ENCODE peak calls at places on chromosomes 7 and 10, in six cellular contexts. One of them, this sample, is unnamed.

GRCh38 chr10:34696423-34696822 is 118.7 kb downstream of the PARD3 start:
- DNase-seq in fibroblast of lung: peak; percentile 70
- DNase-seq in lung: no peak
- DNase-seq in mesenchymal stem cell: peak; percentile 42
- DNase-seq in pancreas: no peak
- DNase-seq in brain microvascular endothelial cell: peak; percentile 42
- DNase-seq in this sample: peak; percentile 42

GRCh38 chr7:1912472-1913289 is 242.6 kb downstream of the ELFN1 start:
- DNase-seq in brain microvascular endothelial cell: peak; percentile 92
- DNase-seq in pancreas: peak; percentile 46
- DNase-seq in lung: no peak
- DNase-seq in mesenchymal stem cell: peak; percentile 72
- DNase-seq in fibroblast of lung: peak; percentile 84
- DNase-seq in this sample: no peak

GRCh38 chr7:40306596-40306995 is 171.8 kb downstream of the SUGCT start:
- DNase-seq in lung: no peak
- DNase-seq in fibroblast of lung: peak; percentile 46
- DNase-seq in mesenchymal stem cell: peak; percentile 41
- DNase-seq in brain microvascular endothelial cell: peak; percentile 70
- DNase-seq in pancreas: no peak
- DNase-seq in this sample: no peak

GRCh38 chr10:95792874-95793285 is 36.9 kb downstream of the ENTPD1 start:
- DNase-seq in lung: no peak
- DNase-seq in mesenchymal stem cell: no peak
- DNase-seq in brain microvascular endothelial cell: peak; percentile 67
- DNase-seq in pancreas: no peak
- DNase-seq in fibroblast of lung: peak; percentile 43
- DNase-seq in this sample: no peak

GRCh38 chr10:120989996-120990395 is 138.8 kb downstream of the WDR11 start:
- DNase-seq in fibroblast of lung: no peak
- DNase-seq in brain microvascular endothelial cell: no peak
- DNase-seq in mesenchymal stem cell: no peak
- DNase-seq in lung: peak; percentile 25
- DNase-seq in pancreas: no peak
- DNase-seq in this sample: no peak

GRCh38 chr10:16644146-16644545 is 122.5 kb upstream of the C1QL3 start:
- DNase-seq in fibroblast of lung: peak; percentile 41
- DNase-seq in lung: no peak
- DNase-seq in mesenchymal stem cell: peak; percentile 56
- DNase-seq in brain microvascular endothelial cell: peak; percentile 19
- DNase-seq in pancreas: no peak
- DNase-seq in this sample: peak; percentile 45

GRCh38 chr7:116786791-116787443 is 75.5 kb upstream of the CAPZA2 start:
- DNase-seq in fibroblast of lung: peak; percentile 43
- DNase-seq in pancreas: no peak
- DNase-seq in brain microvascular endothelial cell: peak; percentile 41
- DNase-seq in mesenchymal stem cell: peak; percentile 33
- DNase-seq in lung: no peak
- DNase-seq in this sample: no peak

GRCh38 chr10:18886102-18886501 is 162.5 kb upstream of the MALRD1 start:
- DNase-seq in brain microvascular endothelial cell: no peak
- DNase-seq in pancreas: no peak
- DNase-seq in lung: no peak
- DNase-seq in mesenchymal stem cell: peak; percentile 26
- DNase-seq in fibroblast of lung: peak; percentile 56
- DNase-seq in this sample: no peak

GRCh38 chr7:32206987-32207386 is 136.8 kb upstream of the PDE1C start:
- DNase-seq in fibroblast of lung: peak; percentile 1
- DNase-seq in mesenchymal stem cell: peak; percentile 36
- DNase-seq in pancreas: no peak
- DNase-seq in brain microvascular endothelial cell: peak; percentile 17
- DNase-seq in lung: no peak
- DNase-seq in this sample: no peak

GRCh38 chr10:86411281-86411841 is 44.8 kb upstream of the GRID1 start:
- DNase-seq in fibroblast of lung: peak; percentile 36
- DNase-seq in brain microvascular endothelial cell: peak; percentile 94
- DNase-seq in mesenchymal stem cell: peak; percentile 93
- DNase-seq in lung: no peak
- DNase-seq in pancreas: no peak
- DNase-seq in this sample: no peak

GRCh38 chr7:138565451-138566114 is 105.5 kb downstream of the TRIM24 start:
- DNase-seq in fibroblast of lung: peak; percentile 67
- DNase-seq in pancreas: no peak
- DNase-seq in brain microvascular endothelial cell: peak; percentile 62
- DNase-seq in mesenchymal stem cell: peak; percentile 36
- DNase-seq in lung: no peak
- DNase-seq in this sample: no peak

GRCh38 chr10:85645097-85645496 is 721.5 kb downstream of the GRID1 start:
- DNase-seq in lung: no peak
- DNase-seq in brain microvascular endothelial cell: no peak
- DNase-seq in pancreas: no peak
- DNase-seq in fibroblast of lung: no peak
- DNase-seq in mesenchymal stem cell: peak; percentile 14
- DNase-seq in this sample: no peak

GRCh38 chr7:149369497-149369896 is 91.4 kb downstream of the ZNF777 start:
- DNase-seq in pancreas: no peak
- DNase-seq in lung: no peak
- DNase-seq in mesenchymal stem cell: no peak
- DNase-seq in fibroblast of lung: no peak
- DNase-seq in brain microvascular endothelial cell: no peak
- DNase-seq in this sample: no peak

GRCh38 chr7:4159761-4160554 is 522.1 kb upstream of the FOXK1 start:
- DNase-seq in mesenchymal stem cell: no peak
- DNase-seq in lung: no peak
- DNase-seq in pancreas: no peak
- DNase-seq in fibroblast of lung: no peak
- DNase-seq in brain microvascular endothelial cell: no peak
- DNase-seq in this sample: peak; percentile 55

GRCh38 chr10:132708441-132708840 is 77.5 kb downstream of the NKX6-2 start:
- DNase-seq in lung: no peak
- DNase-seq in brain microvascular endothelial cell: no peak
- DNase-seq in mesenchymal stem cell: no peak
- DNase-seq in pancreas: peak; percentile 36
- DNase-seq in fibroblast of lung: no peak
- DNase-seq in this sample: no peak

GRCh38 chr7:33841658-33842057 is 63.7 kb upstream of the BMPER start:
- DNase-seq in mesenchymal stem cell: peak; percentile 70
- DNase-seq in brain microvascular endothelial cell: peak; percentile 21
- DNase-seq in fibroblast of lung: peak; percentile 31
- DNase-seq in lung: no peak
- DNase-seq in pancreas: no peak
- DNase-seq in this sample: no peak

GRCh38 chr10:112960151-112960681 is 10.2 kb downstream of the TCF7L2 start:
- DNase-seq in pancreas: no peak
- DNase-seq in lung: no peak
- DNase-seq in fibroblast of lung: no peak
- DNase-seq in brain microvascular endothelial cell: peak; percentile 40
- DNase-seq in mesenchymal stem cell: peak; percentile 47
- DNase-seq in this sample: no peak

GRCh38 chr10:56135806-56136205 is 225.3 kb downstream of the ZWINT start:
- DNase-seq in mesenchymal stem cell: no peak
- DNase-seq in brain microvascular endothelial cell: no peak
- DNase-seq in fibroblast of lung: no peak
- DNase-seq in pancreas: no peak
- DNase-seq in lung: no peak
- DNase-seq in this sample: no peak

GRCh38 chr10:130137077-130137448 is 872 bp downstream of the GLRX3 start:
- DNase-seq in brain microvascular endothelial cell: peak; percentile 35
- DNase-seq in pancreas: no peak
- DNase-seq in lung: no peak
- DNase-seq in mesenchymal stem cell: peak; percentile 80
- DNase-seq in fibroblast of lung: peak; percentile 24
- DNase-seq in this sample: no peak

GRCh38 chr7:27593226-27593625 is 69.5 kb downstream of the HIBADH start:
- DNase-seq in mesenchymal stem cell: no peak
- DNase-seq in fibroblast of lung: peak; percentile 14
- DNase-seq in brain microvascular endothelial cell: no peak
- DNase-seq in lung: no peak
- DNase-seq in pancreas: no peak
- DNase-seq in this sample: no peak

GRCh38 chr10:99850041-99850766 is 67.8 kb downstream of the ABCC2 start:
- DNase-seq in fibroblast of lung: no peak
- DNase-seq in mesenchymal stem cell: peak; percentile 68
- DNase-seq in pancreas: no peak
- DNase-seq in lung: no peak
- DNase-seq in brain microvascular endothelial cell: no peak
- DNase-seq in this sample: no peak

GRCh38 chr7:82335927-82336326 is 107.7 kb downstream of the CACNA2D1 start:
- DNase-seq in fibroblast of lung: peak; percentile 7
- DNase-seq in mesenchymal stem cell: no peak
- DNase-seq in brain microvascular endothelial cell: no peak
- DNase-seq in pancreas: no peak
- DNase-seq in lung: no peak
- DNase-seq in this sample: no peak

GRCh38 chr7:102439963-102440795 is 6.8 kb downstream of the ORAI2 start:
- DNase-seq in lung: no peak
- DNase-seq in mesenchymal stem cell: peak; percentile 91
- DNase-seq in fibroblast of lung: peak; percentile 70
- DNase-seq in brain microvascular endothelial cell: peak; percentile 84
- DNase-seq in pancreas: no peak
- DNase-seq in this sample: no peak

GRCh38 chr7:77799078-77799964 is 748 bp downstream of the PHTF2 start:
- DNase-seq in fibroblast of lung: peak; percentile 33
- DNase-seq in brain microvascular endothelial cell: peak; percentile 4
- DNase-seq in lung: peak; percentile 35
- DNase-seq in pancreas: peak; percentile 81
- DNase-seq in mesenchymal stem cell: peak; percentile 60
- DNase-seq in this sample: no peak

GRCh38 chr7:81162771-81163525 is 244.1 kb upstream of the SEMA3C start:
- DNase-seq in brain microvascular endothelial cell: no peak
- DNase-seq in fibroblast of lung: no peak
- DNase-seq in lung: no peak
- DNase-seq in pancreas: no peak
- DNase-seq in mesenchymal stem cell: peak; percentile 67
- DNase-seq in this sample: no peak

GRCh38 chr10:3852147-3852904 is 67.3 kb upstream of the KLF6 start:
- DNase-seq in mesenchymal stem cell: peak; percentile 99
- DNase-seq in lung: peak; percentile 90
- DNase-seq in fibroblast of lung: peak; percentile 99
- DNase-seq in brain microvascular endothelial cell: peak; percentile 96
- DNase-seq in pancreas: peak; percentile 76
- DNase-seq in this sample: peak; percentile 99

GRCh38 chr7:6260291-6261183 is 11.9 kb downstream of the CYTH3 start:
- DNase-seq in mesenchymal stem cell: no peak
- DNase-seq in fibroblast of lung: peak; percentile 58
- DNase-seq in lung: no peak
- DNase-seq in pancreas: no peak
- DNase-seq in brain microvascular endothelial cell: no peak
- DNase-seq in this sample: no peak

GRCh38 chr7:29482056-29482455 is 81.6 kb upstream of the PRR15 start:
- DNase-seq in pancreas: no peak
- DNase-seq in brain microvascular endothelial cell: no peak
- DNase-seq in lung: no peak
- DNase-seq in mesenchymal stem cell: no peak
- DNase-seq in fibroblast of lung: no peak
- DNase-seq in this sample: no peak

GRCh38 chr7:157358041-157358752 is 21.4 kb downstream of the DNAJB6 start:
- DNase-seq in fibroblast of lung: no peak
- DNase-seq in lung: no peak
- DNase-seq in brain microvascular endothelial cell: no peak
- DNase-seq in pancreas: no peak
- DNase-seq in mesenchymal stem cell: no peak
- DNase-seq in this sample: no peak

GRCh38 chr10:13745271-13745670 is 158.5 kb downstream of the PRPF18 start:
- DNase-seq in pancreas: no peak
- DNase-seq in mesenchymal stem cell: no peak
- DNase-seq in fibroblast of lung: no peak
- DNase-seq in brain microvascular endothelial cell: no peak
- DNase-seq in lung: no peak
- DNase-seq in this sample: no peak
- H3K36me3 ChIP-seq in pancreas: no peaks in the 10 kb centered on the region
- H3K36me3 ChIP-seq in mesenchymal stem cell: peaks cover 5% of the 10 kb centered on the region
- H3K36me3 ChIP-seq in fibroblast of lung: peaks cover 2% of the 10 kb centered on the region
- H3K36me3 ChIP-seq in brain microvascular endothelial cell: no peaks in the 10 kb centered on the region
- H3K36me3 ChIP-seq in lung: no peaks in the 10 kb centered on the region
- H3K36me3 ChIP-seq in this sample: no peaks in the 10 kb centered on the region

GRCh38 chr7:105639677-105640493 is 58.6 kb upstream of the EFCAB10 start:
- DNase-seq in lung: no peak
- DNase-seq in fibroblast of lung: no peak
- DNase-seq in brain microvascular endothelial cell: no peak
- DNase-seq in mesenchymal stem cell: no peak
- DNase-seq in pancreas: no peak
- DNase-seq in this sample: no peak
- H3K36me3 ChIP-seq in lung: peaks cover 7% of the 10 kb centered on the region
- H3K36me3 ChIP-seq in fibroblast of lung: peaks cover 2% of the 10 kb centered on the region
- H3K36me3 ChIP-seq in brain microvascular endothelial cell: peaks cover 6% of the 10 kb centered on the region
- H3K36me3 ChIP-seq in mesenchymal stem cell: peaks cover 37% of the 10 kb centered on the region
- H3K36me3 ChIP-seq in pancreas: no peaks in the 10 kb centered on the region
- H3K36me3 ChIP-seq in this sample: peaks cover 3% of the 10 kb centered on the region

DNA sequence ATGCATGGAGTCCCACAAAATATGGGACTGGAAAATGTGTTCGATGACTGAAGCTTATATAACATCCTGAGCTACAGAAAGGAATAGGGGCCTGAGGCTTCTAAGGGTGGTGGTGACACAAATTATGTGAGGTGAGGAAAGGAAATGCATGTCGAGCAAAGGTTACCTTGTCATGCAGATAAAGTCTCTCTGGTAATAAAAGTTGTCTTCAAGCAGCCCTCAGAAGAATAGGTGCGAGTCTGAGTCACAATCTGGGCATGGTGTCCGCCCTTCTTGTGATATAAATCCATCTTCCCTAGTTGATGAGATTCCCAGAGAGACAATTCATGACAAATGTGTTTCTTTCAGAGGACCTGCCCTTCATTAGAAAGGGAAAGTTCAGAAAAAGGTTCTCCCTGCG is 985.2 kb upstream of the C7orf33 start:
- DNase-seq in pancreas: no peak
- DNase-seq in fibroblast of lung: no peak
- DNase-seq in brain microvascular endothelial cell: no peak
- DNase-seq in mesenchymal stem cell: no peak
- DNase-seq in lung: no peak
- DNase-seq in this sample: no peak
- H3K36me3 ChIP-seq in pancreas: no peaks in the 10 kb centered on the region
- H3K36me3 ChIP-seq in fibroblast of lung: no peaks in the 10 kb centered on the region
- H3K36me3 ChIP-seq in brain microvascular endothelial cell: no peaks in the 10 kb centered on the region
- H3K36me3 ChIP-seq in mesenchymal stem cell: no peaks in the 10 kb centered on the region
- H3K36me3 ChIP-seq in lung: no peaks in the 10 kb centered on the region
- H3K36me3 ChIP-seq in this sample: no peaks in the 10 kb centered on the region

GRCh38 chr7:158655931-158656441 is 48.6 kb downstream of the NCAPG2 start:
- DNase-seq in pancreas: no peak
- DNase-seq in fibroblast of lung: no peak
- DNase-seq in brain microvascular endothelial cell: no peak
- DNase-seq in mesenchymal stem cell: no peak
- DNase-seq in lung: no peak
- DNase-seq in this sample: no peak

GRCh38 chr7:158655507-158655906 is 49.1 kb downstream of the NCAPG2 start:
- DNase-seq in fibroblast of lung: no peak
- DNase-seq in lung: no peak
- DNase-seq in mesenchymal stem cell: no peak
- DNase-seq in pancreas: no peak
- DNase-seq in brain microvascular endothelial cell: no peak
- DNase-seq in this sample: no peak

GRCh38 chr7:158651968-158652555 is 52.5 kb downstream of the NCAPG2 start:
- DNase-seq in mesenchymal stem cell: peak; percentile 7
- DNase-seq in fibroblast of lung: peak; percentile 12
- DNase-seq in brain microvascular endothelial cell: peak; percentile 8
- DNase-seq in pancreas: no peak
- DNase-seq in lung: no peak
- DNase-seq in this sample: no peak

GRCh38 chr7:158658475-158658874 is 46.1 kb downstream of the NCAPG2 start:
- DNase-seq in pancreas: no peak
- DNase-seq in brain microvascular endothelial cell: no peak
- DNase-seq in lung: no peak
- DNase-seq in fibroblast of lung: no peak
- DNase-seq in mesenchymal stem cell: no peak
- DNase-seq in this sample: no peak

GRCh38 chr7:158657189-158657746 is 47.3 kb downstream of the NCAPG2 start:
- DNase-seq in lung: no peak
- DNase-seq in fibroblast of lung: no peak
- DNase-seq in mesenchymal stem cell: no peak
- DNase-seq in pancreas: no peak
- DNase-seq in brain microvascular endothelial cell: no peak
- DNase-seq in this sample: no peak
- H3K36me3 ChIP-seq in lung: no peaks in the 10 kb centered on the region
- H3K36me3 ChIP-seq in fibroblast of lung: peaks cover 8% of the 10 kb centered on the region
- H3K36me3 ChIP-seq in mesenchymal stem cell: peaks cover 21% of the 10 kb centered on the region
- H3K36me3 ChIP-seq in pancreas: no peaks in the 10 kb centered on the region
- H3K36me3 ChIP-seq in brain microvascular endothelial cell: no peaks in the 10 kb centered on the region
- H3K36me3 ChIP-seq in this sample: peaks cover 1% of the 10 kb centered on the region